ENCODE peak calls at places on chromosomes 13 and 19, in nine cellular contexts. Q is PC-3, Y is GM23338, W is SK-N-SH, N is PC-9, O is GM23248, H is hepatocyte, G is MM.1S, L is HCT116. J is an unnamed sample. For H3K79me2 and H3K9me2, the result is how much of the 10 kb centered on the place peaks cover.

GRCh38 chr13:93004919-93005318 is 221.7 kb upstream of the GPC6 start:
- DNase-seq in O (peak), G (peak), L (no peak), N (no peak), H (no peak), Y (peak), Q (no peak), W (no peak), J (no peak)

GRCh38 chr19:39631178-39631577 is 24.5 kb upstream of the LGALS16 start:
- DNase-seq in L (no peak), H (no peak), Y (peak), Q (no peak), W (no peak), O (no peak), G (no peak), N (no peak), J (no peak)

GRCh38 chr19:50449236-50449899 is 16.7 kb downstream of the MYBPC2 start:
- DNase-seq in H (peak), N (no peak), O (no peak), L (no peak), Q (peak), Y (no peak), G (no peak), W (no peak), J (no peak)

GRCh38 chr13:64959276-64959675 is 2270.9 kb downstream of the PCDH9 start:
- DNase-seq in G (no peak), N (no peak), L (no peak), H (no peak), Q (no peak), O (no peak), W (no peak), Y (no peak), J (no peak)

GRCh38 chr19:9847087-9847671 is 12.1 kb downstream of the PIN1 start:
- DNase-seq in H (peak), G (no peak), N (no peak), W (peak), Y (peak), L (peak), O (peak), Q (peak), J (no peak)

GRCh38 chr19:29806098-29806866 is 5.5 kb upstream of the CCNE1 start:
- DNase-seq in G (no peak), Q (no peak), H (peak), L (no peak), W (peak), Y (peak), O (peak), N (no peak), J (no peak)

GRCh38 chr13:113647351-113648217 is 10.4 kb downstream of the ATP4B start:
- DNase-seq in L (peak), H (peak), W (peak), Q (peak), G (no peak), Y (no peak), O (peak), N (peak), J (no peak)

GRCh38 chr13:92896842-92897241 is 329.8 kb upstream of the GPC6 start:
- DNase-seq in Q (peak), N (no peak), W (peak), Y (peak), H (peak), O (peak), L (no peak), G (peak), J (peak)

GRCh38 chr13:64510698-64511097 is 2719.4 kb downstream of the PCDH9 start:
- DNase-seq in N (no peak), Q (no peak), W (no peak), H (no peak), O (no peak), L (no peak), G (no peak), Y (no peak), J (no peak)

GRCh38 chr13:98484289-98485219 is 92.4 kb downstream of the STK24 start:
- DNase-seq in N (peak), H (peak), Y (peak), L (peak), G (no peak), Q (peak), O (peak), W (no peak), J (no peak)

GRCh38 chr13:67023088-67023893 is 206.8 kb downstream of the PCDH9 start:
- DNase-seq in O (no peak), L (no peak), N (no peak), H (no peak), W (no peak), Y (peak), G (no peak), Q (peak), J (peak)

GRCh38 chr13:71801781-71802180 is 65.2 kb downstream of the DACH1 start:
- DNase-seq in Y (no peak), H (no peak), G (no peak), N (no peak), L (no peak), Q (no peak), O (no peak), W (peak), J (no peak)

GRCh38 chr13:78609464-78610205 is 6.3 kb upstream of the POU4F1 start:
- DNase-seq in G (no peak), W (peak), O (peak), Q (no peak), L (no peak), N (no peak), Y (peak), H (no peak), J (no peak)

GRCh38 chr13:21320642-21321034 is 138.5 kb downstream of the ZDHHC20 start:
- DNase-seq in H (no peak), N (no peak), L (no peak), G (no peak), Q (no peak), W (no peak), O (no peak), Y (no peak), J (no peak)

GRCh38 chr13:62185631-62186256 is 770.1 kb upstream of the PCDH20 start:
- DNase-seq in H (no peak), W (no peak), G (no peak), Y (peak), O (no peak), Q (no peak), L (no peak), N (no peak), J (no peak)

GRCh38 chr13:51869921-51870320 is 8.2 kb downstream of the CCDC70 start:
- DNase-seq in Q (no peak), N (no peak), G (no peak), O (no peak), L (no peak), W (no peak), Y (no peak), H (no peak), J (no peak)

GRCh38 chr13:76711515-76712182 is 174.6 kb downstream of the KCTD12 start:
- DNase-seq in G (no peak), L (no peak), Q (peak), Y (no peak), W (no peak), H (peak), N (no peak), O (peak), J (no peak)

GRCh38 chr13:20405691-20406090 is 120.0 kb downstream of the CRYL1 start:
- DNase-seq in Q (no peak), L (no peak), G (no peak), W (no peak), Y (peak), O (no peak), N (no peak), H (no peak), J (no peak)

GRCh38 chr13:48853381-48854102 is 122.2 kb upstream of the FNDC3A start:
- DNase-seq in L (no peak), Q (no peak), G (no peak), W (no peak), H (no peak), Y (no peak), N (no peak), O (peak), J (no peak)
- H3K4me3 ChIP-seq in L (no peak), Q (no peak), G (no peak), W (no peak), H (no peak), Y (no peak), N (no peak), O (no peak), J (no peak)

DNA sequence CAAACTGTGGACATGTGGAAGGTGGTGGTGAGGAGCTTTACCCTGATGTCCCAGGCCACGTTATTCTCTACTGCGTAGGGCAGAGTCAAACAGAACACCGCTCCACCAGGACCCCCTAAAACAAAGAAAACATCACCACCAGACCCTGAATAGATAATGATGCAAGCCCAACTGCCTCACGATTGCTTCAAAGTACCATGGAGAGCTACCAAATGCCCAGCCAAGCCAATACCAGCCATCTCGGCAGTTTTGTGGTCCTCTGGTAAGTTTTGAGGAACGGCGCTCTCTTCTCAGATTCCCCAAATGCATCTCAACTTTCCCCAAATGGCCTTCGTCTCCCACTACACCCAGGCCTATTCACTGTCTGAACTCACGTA is 5.6 kb downstream of the RANBP3 start:
- DNase-seq in G (no peak), N (no peak), O (no peak), Q (no peak), L (no peak), Y (no peak), W (no peak), H (no peak), J (no peak)
- H3K79me2 ChIP-seq in G (half or more), N (half or more), O (half or more), Q (half or more), L (half or more), Y (half or more), W (half or more), H (half or more), J (half or more)

GRCh38 chr19:23286477-23286876 is 36.3 kb upstream of the ZNF724 start:
- DNase-seq in O (no peak), N (no peak), Q (no peak), Y (peak), W (peak), L (no peak), G (no peak), H (no peak), J (peak)
- H3K9me2 ChIP-seq in O (under half), N (under half), Q (under half), Y (under half), W (under half), L (under half), G (under half), H (under half), J (under half)

GRCh38 chr19:19488041-19488874 is 27.1 kb downstream of the TSSK6 start:
- DNase-seq in G (no peak), Y (peak), N (no peak), L (no peak), W (peak), O (peak), Q (no peak), H (peak), J (no peak)
- H3K4me3 ChIP-seq in G (no peak), Y (no peak), N (no peak), L (no peak), W (peak), O (peak), Q (no peak), H (no peak), J (peak)

GRCh38 chr19:18488403-18488723 is 33.5 kb downstream of the ELL start:
- DNase-seq in G (no peak), N (no peak), L (no peak), H (no peak), Q (peak), O (peak), Y (no peak), W (peak), J (no peak)

GRCh38 chr19:18491995-18492953 is 29.6 kb downstream of the ELL start:
- DNase-seq in O (no peak), L (no peak), Q (no peak), H (no peak), W (no peak), N (no peak), G (no peak), Y (no peak), J (no peak)

GRCh38 chr19:18489627-18490184 is 32.2 kb downstream of the ELL start:
- DNase-seq in Y (no peak), W (no peak), Q (no peak), O (no peak), L (no peak), G (no peak), H (no peak), N (no peak), J (no peak)

GRCh38 chr19:18488838-18489626 is 32.8 kb downstream of the ELL start:
- DNase-seq in H (peak), N (no peak), G (no peak), L (no peak), W (peak), Q (peak), O (no peak), Y (peak), J (peak)

GRCh38 chr19:18490719-18491118 is 31.2 kb downstream of the ELL start:
- DNase-seq in O (no peak), G (no peak), N (no peak), H (no peak), W (no peak), Q (no peak), L (no peak), Y (no peak), J (no peak)
- H3K79me2 ChIP-seq in O (half or more), G (half or more), N (half or more), H (half or more), W (half or more), Q (half or more), L (half or more), Y (under half), J (under half)

DNA sequence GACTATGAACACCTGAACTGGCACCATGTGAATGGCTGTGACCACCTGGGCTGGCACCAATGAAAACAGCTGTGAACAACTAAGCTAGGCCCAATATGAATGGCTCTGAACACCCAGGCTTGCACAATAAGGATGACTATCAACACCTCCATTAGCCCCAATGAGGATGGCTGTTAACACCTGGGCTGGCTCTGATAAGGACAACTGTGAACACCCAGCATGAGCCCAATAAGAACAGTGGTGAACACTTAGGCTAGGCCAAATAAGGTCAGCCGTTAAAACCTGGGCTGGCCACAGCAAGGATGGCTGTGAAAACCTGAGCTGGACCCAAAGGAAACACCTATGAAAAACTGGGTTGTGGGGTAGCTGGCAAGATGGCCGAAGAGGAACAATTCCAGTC is 1163.1 kb downstream of the UQCRFS1 start:
- DNase-seq in Y (no peak), G (no peak), N (no peak), O (no peak), W (no peak), Q (no peak), H (no peak), L (no peak), J (no peak)
- H3K9me2 ChIP-seq in Y (under half), G (under half), N (under half), O (under half), W (under half), Q (under half), H (under half), L (under half), J (under half)

GRCh38 chr19:53101518-53101917 is 1.7 kb downstream of the ZNF160 start:
- DNase-seq in L (no peak), G (no peak), Y (peak), W (peak), Q (peak), H (peak), O (peak), N (no peak), J (peak)
- H3K4me3 ChIP-seq in L (no peak), G (no peak), Y (peak), W (peak), Q (peak), H (no peak), O (peak), N (peak), J (peak)

GRCh38 chr19:3366104-3366760 is at the start of gene NFIC:
- DNase-seq in G (no peak), Y (peak), N (no peak), Q (peak), O (peak), W (peak), L (peak), H (peak), J (no peak)
- H3K79me2 ChIP-seq in G (under half), Y (under half), N (under half), Q (half or more), O (half or more), W (half or more), L (half or more), H (under half), J (under half)

DNA sequence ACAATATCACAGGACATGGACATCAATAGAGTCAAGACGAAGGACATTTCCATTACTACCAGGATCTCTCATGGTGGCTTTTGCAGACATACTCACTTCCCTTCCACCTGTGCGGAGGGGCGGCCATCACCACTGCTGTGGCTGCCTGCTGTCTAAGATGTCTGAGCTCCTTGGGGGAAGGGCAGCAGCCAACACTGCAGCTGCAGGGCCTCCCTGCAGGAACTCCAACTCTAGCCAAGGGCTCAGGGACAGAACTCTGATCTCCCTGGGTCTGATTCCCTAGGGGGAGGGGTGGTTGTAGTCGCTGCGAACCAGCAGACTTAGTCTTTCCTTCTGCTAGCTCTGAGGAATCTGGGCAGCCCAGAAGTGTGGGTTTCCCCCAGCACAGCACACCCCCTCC is 78.9 kb upstream of the ANKRD10 start:
- DNase-seq in H (no peak), L (no peak), W (no peak), N (no peak), G (no peak), O (no peak), Q (no peak), Y (peak), J (no peak)
- H3K9me2 ChIP-seq in H (under half), L (under half), W (under half), N (under half), G (under half), O (under half), Q (under half), Y (under half), J (under half)